ENCODE peak calls at places on chromosomes 1 and 21, in four cellular contexts. One of them, this sample, is unnamed.

GRCh38 chr1:5651964-5652751 is 340.1 kb downstream of the NPHP4 start:
- DNase-seq in K562: no peak
- DNase-seq in GM23338: no peak
- DNase-seq in HepG2: no peak
- DNase-seq in this sample: no peak

GRCh38 chr1:29245876-29246275 is 9.6 kb downstream of the PTPRU start:
- DNase-seq in K562: no peak
- DNase-seq in GM23338: no peak
- DNase-seq in HepG2: peak
- DNase-seq in this sample: no peak

GRCh38 chr1:6499318-6499717 is 7.9 kb upstream of the PLEKHG5 start:
- DNase-seq in K562: no peak
- DNase-seq in GM23338: no peak
- DNase-seq in HepG2: no peak
- DNase-seq in this sample: no peak

GRCh38 chr21:45029968-45030636 is 44.3 kb upstream of the ADARB1 start:
- DNase-seq in K562: no peak
- DNase-seq in GM23338: peak
- DNase-seq in HepG2: no peak
- DNase-seq in this sample: no peak

GRCh38 chr1:70706381-70707173 is 295.5 kb downstream of the CTH start:
- DNase-seq in K562: no peak
- DNase-seq in GM23338: peak
- DNase-seq in HepG2: no peak
- DNase-seq in this sample: no peak

GRCh38 chr1:2091611-2092604 is 41.7 kb downstream of the PRKCZ start:
- DNase-seq in K562: peak
- DNase-seq in GM23338: peak
- DNase-seq in HepG2: peak
- DNase-seq in this sample: no peak

GRCh38 chr1:97084566-97084965 is 363.0 kb downstream of the PTBP2 start:
- DNase-seq in K562: no peak
- DNase-seq in GM23338: no peak
- DNase-seq in HepG2: no peak
- DNase-seq in this sample: no peak

GRCh38 chr1:203776636-203777035 is 11.7 kb downstream of the LAX1 start:
- DNase-seq in K562: peak
- DNase-seq in GM23338: no peak
- DNase-seq in HepG2: no peak
- DNase-seq in this sample: no peak

GRCh38 chr1:91712981-91713841 is 172.7 kb downstream of the TGFBR3 start:
- DNase-seq in K562: no peak
- DNase-seq in GM23338: peak
- DNase-seq in HepG2: no peak
- DNase-seq in this sample: no peak

GRCh38 chr1:6475381-6476133 is 9.6 kb upstream of the TNFRSF25 start:
- DNase-seq in K562: peak
- DNase-seq in GM23338: peak
- DNase-seq in HepG2: no peak
- DNase-seq in this sample: peak

GRCh38 chr1:226135059-226135651 is 51.4 kb downstream of the ACBD3 start:
- DNase-seq in K562: no peak
- DNase-seq in GM23338: no peak
- DNase-seq in HepG2: peak
- DNase-seq in this sample: no peak

GRCh38 chr1:244092293-244093264 is 41.5 kb downstream of the ZBTB18 start:
- DNase-seq in K562: no peak
- DNase-seq in GM23338: no peak
- DNase-seq in HepG2: no peak
- DNase-seq in this sample: peak

GRCh38 chr1:10170362-10170665 is 40.1 kb upstream of the KIF1B start:
- DNase-seq in K562: no peak
- DNase-seq in GM23338: no peak
- DNase-seq in HepG2: no peak
- DNase-seq in this sample: no peak

GRCh38 chr1:246219508-246220030 is 287.5 kb downstream of the SMYD3 start:
- DNase-seq in K562: no peak
- DNase-seq in GM23338: peak
- DNase-seq in HepG2: peak
- DNase-seq in this sample: no peak

GRCh38 chr1:240055978-240056772 is 35.5 kb upstream of the FMN2 start:
- DNase-seq in K562: no peak
- DNase-seq in GM23338: no peak
- DNase-seq in HepG2: no peak
- DNase-seq in this sample: no peak

GRCh38 chr1:109771712-109772657 is 8.3 kb upstream of the EPS8L3 start:
- DNase-seq in K562: no peak
- DNase-seq in GM23338: no peak
- DNase-seq in HepG2: peak
- DNase-seq in this sample: no peak

GRCh38 chr1:28893403-28894102 is 20.8 kb upstream of the EPB41 start:
- DNase-seq in K562: peak
- DNase-seq in GM23338: peak
- DNase-seq in HepG2: no peak
- DNase-seq in this sample: no peak

GRCh38 chr1:182386980-182387379 is 4.6 kb downstream of the GLUL start:
- DNase-seq in K562: no peak
- DNase-seq in GM23338: no peak
- DNase-seq in HepG2: no peak
- DNase-seq in this sample: no peak

GRCh38 chr1:41331546-41331917 is 29.7 kb upstream of the FOXO6 start:
- DNase-seq in K562: no peak
- DNase-seq in GM23338: no peak
- DNase-seq in HepG2: no peak
- DNase-seq in this sample: no peak

GRCh38 chr1:41329662-41330587 is 31.3 kb upstream of the FOXO6 start:
- DNase-seq in K562: no peak
- DNase-seq in GM23338: no peak
- DNase-seq in HepG2: no peak
- DNase-seq in this sample: no peak

GRCh38 chr1:41328780-41329640 is 32.2 kb upstream of the FOXO6 start:
- DNase-seq in K562: no peak
- DNase-seq in GM23338: no peak
- DNase-seq in HepG2: no peak
- DNase-seq in this sample: no peak

GRCh38 chr1:41333146-41333784 is 28.0 kb upstream of the FOXO6 start:
- DNase-seq in K562: peak
- DNase-seq in GM23338: no peak
- DNase-seq in HepG2: peak
- DNase-seq in this sample: peak

DNA sequence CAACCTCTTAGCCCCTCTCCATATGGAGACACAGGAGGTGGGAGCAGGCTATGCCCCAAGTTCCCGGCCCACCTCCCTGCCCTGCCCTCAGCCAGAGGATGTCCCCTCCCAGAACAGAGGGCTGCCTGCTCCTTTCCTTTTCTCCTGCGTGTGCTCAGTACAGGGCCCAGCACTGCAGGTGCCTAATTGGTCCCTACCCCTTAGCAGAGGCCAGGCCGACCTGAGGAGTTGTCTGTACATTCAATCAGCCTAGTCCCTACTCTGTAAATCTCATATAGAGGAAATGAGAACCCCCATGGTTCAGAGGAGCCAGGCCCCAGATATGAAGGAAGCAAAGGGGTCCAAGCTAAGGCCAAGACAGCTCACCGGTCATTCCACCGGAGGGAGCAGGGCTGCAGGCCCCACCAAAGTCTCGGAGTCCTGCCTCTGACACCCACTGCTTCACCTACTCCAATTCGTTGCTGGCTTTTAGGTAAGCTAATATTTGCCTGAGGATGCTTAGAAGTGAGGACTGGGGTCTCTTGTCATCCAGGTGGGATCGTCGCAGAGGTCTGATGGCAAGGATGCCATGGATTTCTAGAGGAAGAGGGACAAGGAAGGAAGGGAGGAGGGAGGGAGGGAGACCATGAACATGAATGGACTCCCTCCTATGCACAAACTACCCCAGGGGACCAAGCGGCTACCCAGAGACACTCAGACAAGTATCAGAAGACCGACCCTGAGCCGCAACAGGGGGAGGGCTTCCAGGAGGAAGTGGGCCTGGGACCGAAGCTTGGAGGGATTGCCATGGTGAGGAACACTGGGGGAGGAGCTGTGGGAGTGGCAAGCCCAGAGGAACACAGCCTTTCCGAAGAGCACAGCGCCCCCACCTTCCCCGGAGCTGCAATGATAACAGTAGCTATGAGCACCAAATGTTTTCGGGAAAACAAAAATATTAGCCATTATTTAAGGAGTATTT is 30.4 kb upstream of the FOXO6 start:
- DNase-seq in K562: peak
- DNase-seq in GM23338: peak
- DNase-seq in HepG2: no peak
- DNase-seq in this sample: no peak
- TF ChIP-seq JUNB in K562: no peak
- TF ChIP-seq JUNB in GM23338: no peak
- TF ChIP-seq JUNB in HepG2: no peak
- TF ChIP-seq JUNB in this sample: no peak

GRCh38 chr1:209609403-209610377 is 26.2 kb downstream of the CAMK1G start:
- DNase-seq in K562: no peak
- DNase-seq in GM23338: no peak
- DNase-seq in HepG2: no peak
- DNase-seq in this sample: peak
- TF ChIP-seq JUNB in K562: no peak
- TF ChIP-seq JUNB in GM23338: no peak
- TF ChIP-seq JUNB in HepG2: no peak
- TF ChIP-seq JUNB in this sample: no peak

GRCh38 chr1:64871256-64871655 is 95.1 kb downstream of the JAK1 start:
- DNase-seq in K562: no peak
- DNase-seq in GM23338: no peak
- DNase-seq in HepG2: no peak
- DNase-seq in this sample: no peak

GRCh38 chr1:64867266-64867665 is 99.1 kb downstream of the JAK1 start:
- DNase-seq in K562: no peak
- DNase-seq in GM23338: no peak
- DNase-seq in HepG2: no peak
- DNase-seq in this sample: no peak

GRCh38 chr1:64864018-64864945 is 102.1 kb downstream of the JAK1 start:
- DNase-seq in K562: peak
- DNase-seq in GM23338: no peak
- DNase-seq in HepG2: no peak
- DNase-seq in this sample: peak

GRCh38 chr1:64865105-64865757 is 101.1 kb downstream of the JAK1 start:
- DNase-seq in K562: no peak
- DNase-seq in GM23338: no peak
- DNase-seq in HepG2: no peak
- DNase-seq in this sample: no peak

GRCh38 chr1:64866689-64867088 is 99.7 kb downstream of the JAK1 start:
- DNase-seq in K562: no peak
- DNase-seq in GM23338: no peak
- DNase-seq in HepG2: no peak
- DNase-seq in this sample: no peak
- TF ChIP-seq JUNB in K562: no peak
- TF ChIP-seq JUNB in GM23338: no peak
- TF ChIP-seq JUNB in HepG2: no peak
- TF ChIP-seq JUNB in this sample: no peak

GRCh38 chr1:79232831-79233230 is 226.3 kb upstream of the ADGRL4 start:
- DNase-seq in K562: no peak
- DNase-seq in GM23338: no peak
- DNase-seq in HepG2: no peak
- DNase-seq in this sample: no peak

GRCh38 chr1:79239840-79240239 is 233.3 kb upstream of the ADGRL4 start:
- DNase-seq in K562: no peak
- DNase-seq in GM23338: no peak
- DNase-seq in HepG2: no peak
- DNase-seq in this sample: no peak

GRCh38 chr1:79235221-79236002 is 228.9 kb upstream of the ADGRL4 start:
- DNase-seq in K562: no peak
- DNase-seq in GM23338: peak
- DNase-seq in HepG2: no peak
- DNase-seq in this sample: no peak
- TF ChIP-seq JUNB in K562: no peak
- TF ChIP-seq JUNB in GM23338: no peak
- TF ChIP-seq JUNB in HepG2: no peak
- TF ChIP-seq JUNB in this sample: no peak

GRCh38 chr21:26945916-26946315 is 21.0 kb downstream of the ADAMTS5 start:
- DNase-seq in K562: no peak
- DNase-seq in GM23338: peak
- DNase-seq in HepG2: no peak
- DNase-seq in this sample: no peak
- TF ChIP-seq JUNB in K562: no peak
- TF ChIP-seq JUNB in GM23338: no peak
- TF ChIP-seq JUNB in HepG2: no peak
- TF ChIP-seq JUNB in this sample: no peak

GRCh38 chr1:47754221-47754620 is 243.0 kb downstream of the TRABD2B start:
- DNase-seq in K562: no peak
- DNase-seq in GM23338: no peak
- DNase-seq in HepG2: no peak
- DNase-seq in this sample: no peak

GRCh38 chr1:47756006-47756405 is 241.2 kb downstream of the TRABD2B start:
- DNase-seq in K562: no peak
- DNase-seq in GM23338: no peak
- DNase-seq in HepG2: no peak
- DNase-seq in this sample: no peak

GRCh38 chr1:47756411-47756810 is 240.8 kb downstream of the TRABD2B start:
- DNase-seq in K562: no peak
- DNase-seq in GM23338: no peak
- DNase-seq in HepG2: no peak
- DNase-seq in this sample: no peak

GRCh38 chr1:47753808-47754207 is 243.4 kb downstream of the TRABD2B start:
- DNase-seq in K562: no peak
- DNase-seq in GM23338: no peak
- DNase-seq in HepG2: no peak
- DNase-seq in this sample: no peak

GRCh38 chr1:47755368-47755990 is 241.7 kb downstream of the TRABD2B start:
- DNase-seq in K562: peak
- DNase-seq in GM23338: peak
- DNase-seq in HepG2: peak
- DNase-seq in this sample: peak
- TF ChIP-seq JUNB in K562: no peak
- TF ChIP-seq JUNB in GM23338: no peak
- TF ChIP-seq JUNB in HepG2: no peak
- TF ChIP-seq JUNB in this sample: no peak

GRCh38 chr1:174775621-174776020 is 224.1 kb upstream of the CACYBP start:
- DNase-seq in K562: no peak
- DNase-seq in GM23338: no peak
- DNase-seq in HepG2: no peak
- DNase-seq in this sample: no peak

GRCh38 chr1:174768949-174769348 is 230.8 kb upstream of the CACYBP start:
- DNase-seq in K562: no peak
- DNase-seq in GM23338: no peak
- DNase-seq in HepG2: no peak
- DNase-seq in this sample: no peak

GRCh38 chr1:174768516-174768915 is 231.2 kb upstream of the CACYBP start:
- DNase-seq in K562: no peak
- DNase-seq in GM23338: no peak
- DNase-seq in HepG2: no peak
- DNase-seq in this sample: no peak

GRCh38 chr1:174766727-174767126 is 233.0 kb upstream of the CACYBP start:
- DNase-seq in K562: no peak
- DNase-seq in GM23338: no peak
- DNase-seq in HepG2: no peak
- DNase-seq in this sample: no peak

GRCh38 chr1:174769961-174770549 is 229.7 kb upstream of the CACYBP start:
- DNase-seq in K562: peak
- DNase-seq in GM23338: peak
- DNase-seq in HepG2: peak
- DNase-seq in this sample: peak
- TF ChIP-seq JUNB in K562: no peak
- TF ChIP-seq JUNB in GM23338: no peak
- TF ChIP-seq JUNB in HepG2: no peak
- TF ChIP-seq JUNB in this sample: no peak

GRCh38 chr1:45674478-45674877 is 11.9 kb downstream of the GPBP1L1 start:
- DNase-seq in K562: no peak
- DNase-seq in GM23338: no peak
- DNase-seq in HepG2: no peak
- DNase-seq in this sample: no peak
- TF ChIP-seq JUNB in K562: no peak
- TF ChIP-seq JUNB in GM23338: no peak
- TF ChIP-seq JUNB in HepG2: no peak
- TF ChIP-seq JUNB in this sample: no peak

This sample was measured in A549.